ENCODE peak calls at places on chromosomes 7 and 10, in seven cellular contexts. S, T, G, B, P, H and Z are unnamed samples.

GRCh38 chr7:149436358-149436757 is 24.5 kb downstream of the ZNF777 start:
- DNase-seq in S (no peak), T (no peak), G (no peak), B (no peak), P (no peak), H (no peak), Z (no peak)

GRCh38 chr10:111648046-111648445 is 535.5 kb downstream of the GPAM start:
- DNase-seq in S (no peak), T (no peak), G (no peak), B (no peak), P (no peak), H (no peak), Z (no peak)

GRCh38 chr7:129517931-129518330 is 15.6 kb downstream of the SMKR1 start:
- DNase-seq in S (no peak), T (no peak), G (no peak), B (no peak), P (no peak), H (no peak), Z (no peak)

GRCh38 chr7:43669286-43670081 is 59.8 kb downstream of the COA1 start:
- DNase-seq in S (no peak), T (peak; percentile 85), G (peak; percentile 27), B (peak; percentile 96), P (no peak), H (peak; percentile 92), Z (no peak)

GRCh38 chr7:1423266-1423811 is 35.9 kb downstream of the MICALL2 start:
- DNase-seq in S (no peak), T (no peak), G (no peak), B (no peak), P (no peak), H (no peak), Z (no peak)

GRCh38 chr7:70614237-70614984 is 517.5 kb upstream of the GALNT17 start:
- DNase-seq in S (peak; percentile 30), T (peak; percentile 75), G (peak; percentile 47), B (no peak), P (no peak), H (no peak), Z (no peak)

GRCh38 chr10:126004752-126005151 is 108.4 kb downstream of the FANK1 start:
- DNase-seq in S (no peak), T (no peak), G (no peak), B (no peak), P (peak; percentile 58), H (no peak), Z (no peak)

GRCh38 chr7:134289423-134289822 is 27.3 kb downstream of the SLC35B4 start:
- DNase-seq in S (no peak), T (no peak), G (no peak), B (no peak), P (no peak), H (no peak), Z (no peak)

GRCh38 chr7:93799750-93800357 is 90.7 kb downstream of the TFPI2 start:
- DNase-seq in S (peak; percentile 23), T (peak; percentile 27), G (peak; percentile 28), B (no peak), P (peak; percentile 62), H (no peak), Z (peak; percentile 6)

GRCh38 chr7:116988363-116988989 is 35.2 kb downstream of the ST7 start:
- DNase-seq in S (no peak), T (no peak), G (no peak), B (no peak), P (peak; percentile 30), H (no peak), Z (no peak)

GRCh38 chr7:95472521-95473160 is 13.1 kb upstream of the ASB4 start:
- DNase-seq in S (peak; percentile 3), T (peak; percentile 44), G (no peak), B (no peak), P (no peak), H (no peak), Z (no peak)

GRCh38 chr10:22629126-22629525 is 85.3 kb downstream of the PIP4K2A start:
- DNase-seq in S (peak; percentile 51), T (no peak), G (no peak), B (no peak), P (no peak), H (no peak), Z (no peak)

GRCh38 chr10:69749180-69750010 is 52.3 kb upstream of the COL13A1 start:
- DNase-seq in S (peak; percentile 59), T (no peak), G (peak; percentile 65), B (no peak), P (no peak), H (no peak), Z (no peak)

GRCh38 chr7:70627488-70627887 is 504.5 kb upstream of the GALNT17 start:
- DNase-seq in S (no peak), T (no peak), G (no peak), B (no peak), P (no peak), H (no peak), Z (no peak)

GRCh38 chr7:106039486-106040060 is 72.5 kb downstream of the SYPL1 start:
- DNase-seq in S (peak; percentile 92), T (peak; percentile 65), G (peak; percentile 64), B (peak; percentile 67), P (no peak), H (no peak), Z (no peak)

GRCh38 chr7:57225666-57226065 is 93.4 kb upstream of the ZNF479 start:
- DNase-seq in S (no peak), T (no peak), G (no peak), B (no peak), P (no peak), H (no peak), Z (no peak)

GRCh38 chr7:4748267-4748666 is 27.2 kb upstream of the AP5Z1 start:
- DNase-seq in S (no peak), T (no peak), G (no peak), B (no peak), P (no peak), H (no peak), Z (no peak)

GRCh38 chr7:149819961-149820340 is 18.2 kb upstream of the ZNF862 start:
- DNase-seq in S (no peak), T (no peak), G (no peak), B (no peak), P (no peak), H (no peak), Z (no peak)

GRCh38 chr10:17084258-17084657 is 45.4 kb downstream of the CUBN start:
- DNase-seq in S (no peak), T (no peak), G (no peak), B (no peak), P (no peak), H (no peak), Z (no peak)

GRCh38 chr7:29202651-29203069 is 8.1 kb downstream of the CHN2 start:
- DNase-seq in S (no peak), T (no peak), G (no peak), B (no peak), P (peak; percentile 31), H (no peak), Z (no peak)

GRCh38 chr10:103367379-103367781 is 396 bp upstream of the TAF5 start:
- DNase-seq in S (no peak), T (no peak), G (no peak), B (no peak), P (peak; percentile 25), H (no peak), Z (no peak)

GRCh38 chr10:1047937-1048336 is 982 bp downstream of the IDI1 start:
- DNase-seq in S (no peak), T (peak; percentile 43), G (peak; percentile 38), B (no peak), P (no peak), H (no peak), Z (no peak)

GRCh38 chr10:131848296-131848695 is 52.5 kb upstream of the PPP2R2D start:
- DNase-seq in S (no peak), T (no peak), G (no peak), B (peak; percentile 15), P (no peak), H (no peak), Z (no peak)

GRCh38 chr7:36029311-36029710 is 123.7 kb upstream of the EEPD1 start:
- DNase-seq in S (no peak), T (no peak), G (no peak), B (no peak), P (no peak), H (no peak), Z (no peak)
- H4K8ac ChIP-seq in S (no peak overlapping the region), T (no peak overlapping the region), G (no peak overlapping the region), B (no peak overlapping the region), P (no peak overlapping the region), H (no peak overlapping the region), Z (no peak overlapping the region)

GRCh38 chr10:44476421-44476820 is 91.5 kb upstream of the CXCL12 start:
- DNase-seq in S (no peak), T (no peak), G (no peak), B (no peak), P (no peak), H (no peak), Z (no peak)
- H4K8ac ChIP-seq in S (no peak overlapping the region), T (no peak overlapping the region), G (no peak overlapping the region), B (no peak overlapping the region), P (no peak overlapping the region), H (no peak overlapping the region), Z (no peak overlapping the region)

DNA sequence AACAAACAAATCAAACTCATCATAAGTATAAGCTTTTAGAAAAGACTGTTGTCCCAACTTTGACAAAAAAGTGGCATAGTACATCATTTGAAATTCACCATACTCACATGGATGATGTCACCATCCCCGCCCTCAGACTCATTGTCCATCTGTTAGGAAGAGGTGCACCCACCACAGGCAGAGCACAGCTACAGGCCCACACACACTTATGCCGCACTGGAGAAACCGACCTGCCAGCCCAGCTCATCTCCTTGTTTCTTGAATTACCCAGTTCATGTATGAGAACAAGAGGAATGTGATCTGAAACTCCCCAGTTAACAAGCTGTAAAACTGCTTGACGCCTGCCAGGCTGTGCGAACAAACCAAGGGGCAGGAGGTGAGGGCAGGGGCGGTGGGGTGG is 312.0 kb downstream of the DPP6 start:
- DNase-seq in S (no peak), T (no peak), G (no peak), B (no peak), P (no peak), H (no peak), Z (no peak)
- H4K8ac ChIP-seq in S (no peak overlapping the region), T (no peak overlapping the region), G (no peak overlapping the region), B (no peak overlapping the region), P (no peak overlapping the region), H (no peak overlapping the region), Z (no peak overlapping the region)

DNA sequence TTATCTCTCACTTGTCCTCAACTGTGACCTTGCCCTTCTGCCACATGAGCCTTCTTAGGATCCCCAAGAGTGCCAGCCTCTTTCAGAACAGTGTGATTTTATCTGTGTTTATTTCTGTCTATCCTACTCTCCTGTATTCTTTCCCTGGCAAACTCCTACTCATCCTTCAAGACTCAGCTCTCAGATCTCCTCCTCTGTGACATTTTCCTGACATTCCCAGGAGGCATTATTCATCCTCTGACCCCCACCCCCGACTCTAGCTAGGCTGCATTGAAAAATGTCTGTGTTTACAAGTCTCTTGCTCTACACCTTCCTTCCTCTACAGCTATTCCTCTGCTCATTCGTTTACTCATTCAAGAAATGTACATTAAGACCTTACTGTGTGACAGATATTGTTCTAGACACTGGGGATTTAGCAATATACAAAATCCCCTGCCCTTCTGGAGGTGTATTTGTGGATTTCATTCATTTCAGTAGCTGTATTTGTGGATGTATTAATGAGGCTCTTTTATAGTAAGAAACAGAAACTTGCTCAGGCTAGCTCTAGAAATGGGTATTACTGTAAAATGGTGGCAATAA is 61.4 kb upstream of the COMTD1 start:
- DNase-seq in S (peak; percentile 31), T (no peak), G (peak; percentile 33), B (no peak), P (no peak), H (no peak), Z (no peak)
- H4K8ac ChIP-seq in S (no peak overlapping the region), T (no peak overlapping the region), G (no peak overlapping the region), B (no peak overlapping the region), P (no peak overlapping the region), H (no peak overlapping the region), Z (no peak overlapping the region)

GRCh38 chr7:84083846-84084245 is 110.7 kb downstream of the SEMA3A start:
- DNase-seq in S (no peak), T (no peak), G (no peak), B (no peak), P (no peak), H (no peak), Z (no peak)
- H4K8ac ChIP-seq in S (no peak overlapping the region), T (no peak overlapping the region), G (no peak overlapping the region), B (no peak overlapping the region), P (no peak overlapping the region), H (no peak overlapping the region), Z (no peak overlapping the region)